ENCODE peak calls at places on chromosomes 3 and 15, in nine cellular contexts. One of them, this sample, is unnamed.

GRCh38 chr3:16707260-16707659 is 102.0 kb upstream of the DAZL start:
- DNase-seq in AG10803: no peak
- DNase-seq in Calu3: no peak
- DNase-seq in GM10248: no peak
- DNase-seq in left ventricle myocardium inferior: no peak
- DNase-seq in CD4-positive, alpha-beta T cell: no peak
- DNase-seq in fibroblast of mammary gland: no peak
- DNase-seq in AG04450: no peak
- DNase-seq in colonic mucosa: no peak
- DNase-seq in this sample: no peak

GRCh38 chr3:188421836-188422540 is 268.0 kb downstream of the LPP start:
- DNase-seq in CD4-positive, alpha-beta T cell: no peak
- DNase-seq in GM10248: peak
- DNase-seq in fibroblast of mammary gland: peak
- DNase-seq in AG10803: peak
- DNase-seq in left ventricle myocardium inferior: no peak
- DNase-seq in Calu3: no peak
- DNase-seq in AG04450: no peak
- DNase-seq in colonic mucosa: peak
- DNase-seq in this sample: peak

GRCh38 chr3:38315488-38316230 is 30.9 kb upstream of the XYLB start:
- DNase-seq in colonic mucosa: no peak
- DNase-seq in AG10803: no peak
- DNase-seq in AG04450: no peak
- DNase-seq in Calu3: no peak
- DNase-seq in left ventricle myocardium inferior: no peak
- DNase-seq in GM10248: no peak
- DNase-seq in CD4-positive, alpha-beta T cell: no peak
- DNase-seq in fibroblast of mammary gland: no peak
- DNase-seq in this sample: no peak

GRCh38 chr3:189776163-189776824 is 145.1 kb downstream of the TP63 start:
- DNase-seq in fibroblast of mammary gland: no peak
- DNase-seq in colonic mucosa: no peak
- DNase-seq in GM10248: no peak
- DNase-seq in left ventricle myocardium inferior: no peak
- DNase-seq in CD4-positive, alpha-beta T cell: no peak
- DNase-seq in Calu3: no peak
- DNase-seq in AG04450: no peak
- DNase-seq in AG10803: no peak
- DNase-seq in this sample: no peak

GRCh38 chr15:87326274-87326673 is 930.3 kb downstream of the NTRK3 start:
- DNase-seq in AG10803: no peak
- DNase-seq in fibroblast of mammary gland: no peak
- DNase-seq in colonic mucosa: no peak
- DNase-seq in Calu3: no peak
- DNase-seq in GM10248: no peak
- DNase-seq in CD4-positive, alpha-beta T cell: no peak
- DNase-seq in AG04450: no peak
- DNase-seq in left ventricle myocardium inferior: no peak
- DNase-seq in this sample: no peak

GRCh38 chr15:84778194-84778593 is 29.8 kb downstream of the ZNF592 start:
- DNase-seq in colonic mucosa: no peak
- DNase-seq in AG04450: no peak
- DNase-seq in fibroblast of mammary gland: no peak
- DNase-seq in left ventricle myocardium inferior: no peak
- DNase-seq in GM10248: no peak
- DNase-seq in CD4-positive, alpha-beta T cell: no peak
- DNase-seq in Calu3: no peak
- DNase-seq in AG10803: no peak
- DNase-seq in this sample: no peak

GRCh38 chr3:145359040-145359439 is 801.9 kb downstream of the PLOD2 start:
- DNase-seq in CD4-positive, alpha-beta T cell: no peak
- DNase-seq in AG04450: no peak
- DNase-seq in left ventricle myocardium inferior: no peak
- DNase-seq in GM10248: no peak
- DNase-seq in fibroblast of mammary gland: no peak
- DNase-seq in Calu3: no peak
- DNase-seq in colonic mucosa: no peak
- DNase-seq in AG10803: no peak
- DNase-seq in this sample: no peak

GRCh38 chr15:84859143-84859542 is 25.3 kb upstream of the SLC28A1 start:
- DNase-seq in fibroblast of mammary gland: no peak
- DNase-seq in AG04450: no peak
- DNase-seq in left ventricle myocardium inferior: no peak
- DNase-seq in colonic mucosa: peak
- DNase-seq in CD4-positive, alpha-beta T cell: no peak
- DNase-seq in GM10248: no peak
- DNase-seq in AG10803: no peak
- DNase-seq in Calu3: peak
- DNase-seq in this sample: no peak

GRCh38 chr15:89198934-89199333 is 22.4 kb downstream of the RLBP1 start:
- DNase-seq in Calu3: no peak
- DNase-seq in colonic mucosa: no peak
- DNase-seq in fibroblast of mammary gland: no peak
- DNase-seq in GM10248: no peak
- DNase-seq in left ventricle myocardium inferior: no peak
- DNase-seq in CD4-positive, alpha-beta T cell: no peak
- DNase-seq in AG04450: no peak
- DNase-seq in AG10803: no peak
- DNase-seq in this sample: no peak

GRCh38 chr15:75182187-75183131 is 19.2 kb upstream of the C15orf39 start:
- DNase-seq in AG10803: peak
- DNase-seq in colonic mucosa: peak
- DNase-seq in AG04450: no peak
- DNase-seq in Calu3: no peak
- DNase-seq in fibroblast of mammary gland: peak
- DNase-seq in GM10248: no peak
- DNase-seq in CD4-positive, alpha-beta T cell: no peak
- DNase-seq in left ventricle myocardium inferior: no peak
- DNase-seq in this sample: no peak

GRCh38 chr3:58490860-58491501 is 915 bp upstream of the KCTD6 start:
- DNase-seq in AG10803: no peak
- DNase-seq in GM10248: no peak
- DNase-seq in colonic mucosa: peak
- DNase-seq in CD4-positive, alpha-beta T cell: no peak
- DNase-seq in left ventricle myocardium inferior: peak
- DNase-seq in AG04450: no peak
- DNase-seq in Calu3: peak
- DNase-seq in fibroblast of mammary gland: no peak
- DNase-seq in this sample: no peak

GRCh38 chr3:171018151-171018935 is 8.2 kb downstream of the SLC2A2 start:
- DNase-seq in colonic mucosa: no peak
- DNase-seq in AG04450: no peak
- DNase-seq in AG10803: no peak
- DNase-seq in left ventricle myocardium inferior: no peak
- DNase-seq in fibroblast of mammary gland: no peak
- DNase-seq in Calu3: peak
- DNase-seq in GM10248: no peak
- DNase-seq in CD4-positive, alpha-beta T cell: no peak
- DNase-seq in this sample: no peak

GRCh38 chr3:118593277-118593670 is 441.4 kb downstream of the IGSF11 start:
- DNase-seq in AG10803: no peak
- DNase-seq in GM10248: no peak
- DNase-seq in AG04450: no peak
- DNase-seq in colonic mucosa: no peak
- DNase-seq in Calu3: no peak
- DNase-seq in left ventricle myocardium inferior: no peak
- DNase-seq in CD4-positive, alpha-beta T cell: no peak
- DNase-seq in fibroblast of mammary gland: no peak
- DNase-seq in this sample: no peak

GRCh38 chr3:133119146-133119545 is 81.0 kb downstream of the TMEM108 start:
- DNase-seq in AG04450: no peak
- DNase-seq in Calu3: no peak
- DNase-seq in GM10248: no peak
- DNase-seq in fibroblast of mammary gland: no peak
- DNase-seq in colonic mucosa: no peak
- DNase-seq in AG10803: no peak
- DNase-seq in left ventricle myocardium inferior: no peak
- DNase-seq in CD4-positive, alpha-beta T cell: no peak
- DNase-seq in this sample: no peak

GRCh38 chr3:62051506-62051905 is 321.8 kb downstream of the FEZF2 start:
- DNase-seq in AG04450: no peak
- DNase-seq in Calu3: no peak
- DNase-seq in AG10803: peak
- DNase-seq in fibroblast of mammary gland: peak
- DNase-seq in left ventricle myocardium inferior: no peak
- DNase-seq in CD4-positive, alpha-beta T cell: no peak
- DNase-seq in colonic mucosa: peak
- DNase-seq in GM10248: no peak
- DNase-seq in this sample: no peak

GRCh38 chr3:46609074-46609735 is 3.1 kb upstream of the FAM240A start:
- DNase-seq in left ventricle myocardium inferior: no peak
- DNase-seq in Calu3: no peak
- DNase-seq in fibroblast of mammary gland: no peak
- DNase-seq in AG04450: no peak
- DNase-seq in AG10803: no peak
- DNase-seq in CD4-positive, alpha-beta T cell: no peak
- DNase-seq in GM10248: no peak
- DNase-seq in colonic mucosa: no peak
- DNase-seq in this sample: no peak

GRCh38 chr3:46604127-46604526 is 8.2 kb upstream of the FAM240A start:
- DNase-seq in AG10803: no peak
- DNase-seq in GM10248: no peak
- DNase-seq in Calu3: no peak
- DNase-seq in colonic mucosa: no peak
- DNase-seq in AG04450: no peak
- DNase-seq in fibroblast of mammary gland: no peak
- DNase-seq in CD4-positive, alpha-beta T cell: no peak
- DNase-seq in left ventricle myocardium inferior: no peak
- DNase-seq in this sample: no peak

GRCh38 chr3:46603461-46604062 is 8.8 kb upstream of the FAM240A start:
- DNase-seq in GM10248: no peak
- DNase-seq in AG04450: no peak
- DNase-seq in Calu3: no peak
- DNase-seq in left ventricle myocardium inferior: no peak
- DNase-seq in colonic mucosa: no peak
- DNase-seq in fibroblast of mammary gland: no peak
- DNase-seq in CD4-positive, alpha-beta T cell: no peak
- DNase-seq in AG10803: no peak
- DNase-seq in this sample: no peak

GRCh38 chr3:46609944-46610722 is 2.2 kb upstream of the FAM240A start:
- DNase-seq in GM10248: no peak
- DNase-seq in AG04450: no peak
- DNase-seq in AG10803: no peak
- DNase-seq in fibroblast of mammary gland: no peak
- DNase-seq in colonic mucosa: no peak
- DNase-seq in left ventricle myocardium inferior: no peak
- DNase-seq in CD4-positive, alpha-beta T cell: no peak
- DNase-seq in Calu3: no peak
- DNase-seq in this sample: no peak

GRCh38 chr3:46607603-46608028 is 4.7 kb upstream of the FAM240A start:
- DNase-seq in GM10248: no peak
- DNase-seq in CD4-positive, alpha-beta T cell: no peak
- DNase-seq in fibroblast of mammary gland: peak
- DNase-seq in colonic mucosa: no peak
- DNase-seq in left ventricle myocardium inferior: no peak
- DNase-seq in AG10803: peak
- DNase-seq in AG04450: no peak
- DNase-seq in Calu3: no peak
- DNase-seq in this sample: no peak
- TF ChIP-seq CTCF in GM10248: no peak
- TF ChIP-seq CTCF in CD4-positive, alpha-beta T cell: no peak
- TF ChIP-seq CTCF in fibroblast of mammary gland: peak
- TF ChIP-seq CTCF in colonic mucosa: no peak
- TF ChIP-seq CTCF in left ventricle myocardium inferior: no peak
- TF ChIP-seq CTCF in AG10803: peak
- TF ChIP-seq CTCF in AG04450: peak
- TF ChIP-seq CTCF in Calu3: no peak
- TF ChIP-seq CTCF in this sample: no peak

GRCh38 chr3:22887664-22888291 is 315.3 kb upstream of the UBE2E2 start:
- DNase-seq in fibroblast of mammary gland: peak
- DNase-seq in GM10248: no peak
- DNase-seq in left ventricle myocardium inferior: no peak
- DNase-seq in Calu3: peak
- DNase-seq in AG10803: peak
- DNase-seq in AG04450: no peak
- DNase-seq in CD4-positive, alpha-beta T cell: no peak
- DNase-seq in colonic mucosa: peak
- DNase-seq in this sample: no peak
- TF ChIP-seq CTCF in fibroblast of mammary gland: peak
- TF ChIP-seq CTCF in GM10248: peak
- TF ChIP-seq CTCF in left ventricle myocardium inferior: peak
- TF ChIP-seq CTCF in Calu3: peak
- TF ChIP-seq CTCF in AG10803: peak
- TF ChIP-seq CTCF in AG04450: peak
- TF ChIP-seq CTCF in CD4-positive, alpha-beta T cell: no peak
- TF ChIP-seq CTCF in colonic mucosa: peak
- TF ChIP-seq CTCF in this sample: peak

GRCh38 chr15:101646652-101647051 is 5.5 kb downstream of the TM2D3 start:
- DNase-seq in colonic mucosa: no peak
- DNase-seq in AG04450: no peak
- DNase-seq in CD4-positive, alpha-beta T cell: no peak
- DNase-seq in fibroblast of mammary gland: peak
- DNase-seq in left ventricle myocardium inferior: peak
- DNase-seq in AG10803: peak
- DNase-seq in Calu3: no peak
- DNase-seq in GM10248: no peak
- DNase-seq in this sample: no peak

GRCh38 chr15:101641134-101641764 is 10.9 kb downstream of the TM2D3 start:
- DNase-seq in colonic mucosa: peak
- DNase-seq in left ventricle myocardium inferior: peak
- DNase-seq in AG10803: peak
- DNase-seq in GM10248: peak
- DNase-seq in AG04450: peak
- DNase-seq in CD4-positive, alpha-beta T cell: peak
- DNase-seq in Calu3: peak
- DNase-seq in fibroblast of mammary gland: peak
- DNase-seq in this sample: peak

GRCh38 chr15:101641894-101642293 is 10.3 kb downstream of the TM2D3 start:
- DNase-seq in fibroblast of mammary gland: no peak
- DNase-seq in left ventricle myocardium inferior: no peak
- DNase-seq in GM10248: no peak
- DNase-seq in colonic mucosa: no peak
- DNase-seq in AG10803: peak
- DNase-seq in Calu3: no peak
- DNase-seq in CD4-positive, alpha-beta T cell: no peak
- DNase-seq in AG04450: no peak
- DNase-seq in this sample: no peak

GRCh38 chr15:101637549-101638318 is 14.4 kb downstream of the TM2D3 start:
- DNase-seq in AG04450: no peak
- DNase-seq in fibroblast of mammary gland: no peak
- DNase-seq in Calu3: no peak
- DNase-seq in colonic mucosa: peak
- DNase-seq in left ventricle myocardium inferior: no peak
- DNase-seq in GM10248: no peak
- DNase-seq in CD4-positive, alpha-beta T cell: no peak
- DNase-seq in AG10803: no peak
- DNase-seq in this sample: no peak

GRCh38 chr15:101642361-101642760 is 9.8 kb downstream of the TM2D3 start:
- DNase-seq in fibroblast of mammary gland: no peak
- DNase-seq in Calu3: no peak
- DNase-seq in left ventricle myocardium inferior: no peak
- DNase-seq in AG04450: no peak
- DNase-seq in GM10248: no peak
- DNase-seq in colonic mucosa: no peak
- DNase-seq in AG10803: no peak
- DNase-seq in CD4-positive, alpha-beta T cell: no peak
- DNase-seq in this sample: no peak
- TF ChIP-seq CTCF in fibroblast of mammary gland: no peak
- TF ChIP-seq CTCF in Calu3: no peak
- TF ChIP-seq CTCF in left ventricle myocardium inferior: peak
- TF ChIP-seq CTCF in AG04450: peak
- TF ChIP-seq CTCF in GM10248: peak
- TF ChIP-seq CTCF in colonic mucosa: no peak
- TF ChIP-seq CTCF in AG10803: no peak
- TF ChIP-seq CTCF in CD4-positive, alpha-beta T cell: no peak
- TF ChIP-seq CTCF in this sample: peak

GRCh38 chr15:80804970-80805495 is 25.9 kb downstream of the CEMIP start:
- DNase-seq in CD4-positive, alpha-beta T cell: no peak
- DNase-seq in fibroblast of mammary gland: no peak
- DNase-seq in Calu3: no peak
- DNase-seq in GM10248: no peak
- DNase-seq in left ventricle myocardium inferior: no peak
- DNase-seq in AG04450: no peak
- DNase-seq in colonic mucosa: peak
- DNase-seq in AG10803: no peak
- DNase-seq in this sample: no peak
- TF ChIP-seq CTCF in CD4-positive, alpha-beta T cell: no peak
- TF ChIP-seq CTCF in fibroblast of mammary gland: no peak
- TF ChIP-seq CTCF in Calu3: no peak
- TF ChIP-seq CTCF in GM10248: no peak
- TF ChIP-seq CTCF in left ventricle myocardium inferior: no peak
- TF ChIP-seq CTCF in AG04450: no peak
- TF ChIP-seq CTCF in colonic mucosa: no peak
- TF ChIP-seq CTCF in AG10803: no peak
- TF ChIP-seq CTCF in this sample: no peak